ENCODE peak calls at places on chromosomes 6 and 20, in seven cellular contexts. S is gastroesophageal sphincter; Y is T-cell; B is PC-3; O is SK-N-SH treated with all-trans-retinoic acid at 6 μM for 48 hours; N is naive thymus-derived CD4-positive, alpha-beta T cell; A is psoas muscle. Z is an unnamed sample.

GRCh38 chr6:100965069-100965468 is 83.9 kb upstream of the ASCC3 start:
- ATAC-seq in S (no peak), N (no peak), A (no peak), Y (no peak), O (no peak), B (no peak), Z (no peak)

GRCh38 chr6:83633149-83633548 is 75.8 kb downstream of the SNAP91 start:
- ATAC-seq in Y (no peak), N (no peak), A (no peak), B (no peak), S (no peak), O (no peak), Z (no peak)

GRCh38 chr6:116278853-116279231 is 888 bp downstream of the TSPYL1 start:
- ATAC-seq in B (peak; percentile 7), O (peak; percentile 27), S (peak; percentile 22), A (peak; percentile 52), N (no peak), Y (no peak), Z (no peak)

GRCh38 chr20:53961527-53961926 is 108.9 kb downstream of the BCAS1 start:
- ATAC-seq in S (no peak), A (no peak), N (no peak), O (no peak), B (no peak), Y (no peak), Z (no peak)

GRCh38 chr6:11876934-11877433 is 98.4 kb upstream of the ADTRP start:
- ATAC-seq in B (no peak), N (no peak), O (no peak), Y (no peak), S (no peak), A (no peak), Z (peak; percentile 92)

GRCh38 chr20:41118632-41119031 is 18.7 kb upstream of the PLCG1 start:
- ATAC-seq in B (peak; percentile 40), Y (no peak), S (no peak), A (no peak), O (no peak), N (no peak), Z (no peak)

GRCh38 chr6:111845441-111845871 is 27.8 kb downstream of the FYN start:
- ATAC-seq in O (no peak), N (peak; percentile 1), S (no peak), B (no peak), A (no peak), Y (no peak), Z (peak; percentile 90)

GRCh38 chr6:168050225-168050796 is 28.7 kb downstream of the FRMD1 start:
- ATAC-seq in S (no peak), A (no peak), O (no peak), B (no peak), Y (no peak), N (no peak), Z (no peak)

GRCh38 chr6:123332070-123332469 is 304.7 kb downstream of the TRDN start:
- ATAC-seq in N (no peak), Y (no peak), A (no peak), O (no peak), B (no peak), S (no peak), Z (no peak)

GRCh38 chr6:48068326-48069191 is 42.4 kb downstream of the PTCHD4 start:
- ATAC-seq in B (peak; percentile 24), N (no peak), Y (no peak), A (no peak), O (peak; percentile 67), S (no peak), Z (peak; percentile 34)

Z was measured in stimulated activated memory B cell treated with anti-CD40 and anti-IgM and Interleukin-4, amounts not matched to agents 10 μg/mL and 1 μg/mL and 100 μg/mL, for 72 hours.